ENCODE peak calls at places on chromosomes 6 and 20, in six cellular contexts. U is H9, I is fibroblast of mammary gland, B is AG09309, S is natural killer cell, P is MCF 10A. F is an unnamed sample.

GRCh38 chr6:25449774-25450173 is 170.6 kb downstream of the CARMIL1 start:
- DNase-seq in U (peak), I (no peak), B (no peak), S (no peak), P (no peak), F (no peak)

GRCh38 chr6:14858808-14859207 is 387.1 kb upstream of the JARID2 start:
- DNase-seq in U (no peak), I (no peak), B (no peak), S (no peak), P (no peak), F (no peak)

GRCh38 chr20:62603021-62603906 is 39.0 kb upstream of the SLCO4A1 start:
- DNase-seq in U (no peak), I (peak), B (no peak), S (peak), P (peak), F (peak)

GRCh38 chr6:12516070-12516469 is 200.5 kb upstream of the PHACTR1 start:
- DNase-seq in U (no peak), I (no peak), B (no peak), S (no peak), P (no peak), F (no peak)

GRCh38 chr6:76555090-76555489 is 482.6 kb upstream of the IMPG1 start:
- DNase-seq in U (peak), I (no peak), B (no peak), S (no peak), P (no peak), F (no peak)

GRCh38 chr6:167093922-167094432 is 28.9 kb upstream of the CCR6 start:
- DNase-seq in U (no peak), I (no peak), B (no peak), S (peak), P (no peak), F (peak)

GRCh38 chr6:113824411-113824810 is 32.7 kb upstream of the MARCKS start:
- DNase-seq in U (no peak), I (peak), B (no peak), S (no peak), P (peak), F (no peak)

GRCh38 chr6:34468378-34468892 is 2.6 kb downstream of the PACSIN1 start:
- DNase-seq in U (no peak), I (no peak), B (no peak), S (no peak), P (no peak), F (no peak)

GRCh38 chr20:61732511-61733210 is 333.0 kb downstream of the TAF4 start:
- DNase-seq in U (no peak), I (no peak), B (no peak), S (no peak), P (no peak), F (no peak)

GRCh38 chr20:48025661-48026060 is 240.4 kb upstream of the SULF2 start:
- DNase-seq in U (no peak), I (peak), B (no peak), S (no peak), P (peak), F (no peak)

GRCh38 chr20:46993465-46994095 is 98.9 kb downstream of the EYA2 start:
- DNase-seq in U (no peak), I (no peak), B (no peak), S (no peak), P (no peak), F (no peak)

GRCh38 chr20:38217791-38218565 is 42.6 kb downstream of the KIAA1755 start:
- DNase-seq in U (no peak), I (peak), B (peak), S (no peak), P (peak), F (no peak)

GRCh38 chr20:19110866-19111460 is 101.5 kb upstream of the SLC24A3 start:
- DNase-seq in U (no peak), I (no peak), B (no peak), S (no peak), P (no peak), F (no peak)

GRCh38 chr6:135488023-135488422 is 9.5 kb downstream of the AHI1 start:
- DNase-seq in U (no peak), I (peak), B (peak), S (no peak), P (peak), F (no peak)

GRCh38 chr20:38610521-38610920 is 8.9 kb downstream of the ARHGAP40 start:
- DNase-seq in U (no peak), I (no peak), B (no peak), S (no peak), P (no peak), F (no peak)

GRCh38 chr6:369559-370431 is 21.8 kb upstream of the IRF4 start:
- DNase-seq in U (no peak), I (no peak), B (no peak), S (no peak), P (no peak), F (no peak)
- TF ChIP-seq CTCF in U (no peak), I (no peak), B (no peak), S (no peak), P (no peak), F (no peak)

GRCh38 chr6:142868917-142869316 is 76.1 kb downstream of the HIVEP2 start:
- DNase-seq in U (no peak), I (no peak), B (no peak), S (no peak), P (no peak), F (no peak)
- TF ChIP-seq CTCF in U (peak), I (no peak), B (no peak), S (no peak), P (no peak), F (no peak)

GRCh38 chr6:11485261-11485660 is 52.3 kb upstream of the TMEM170B start:
- DNase-seq in U (no peak), I (no peak), B (no peak), S (no peak), P (no peak), F (no peak)

GRCh38 chr6:11486959-11487358 is 50.6 kb upstream of the TMEM170B start:
- DNase-seq in U (no peak), I (no peak), B (no peak), S (no peak), P (no peak), F (no peak)

GRCh38 chr6:11484441-11484840 is 53.1 kb upstream of the TMEM170B start:
- DNase-seq in U (no peak), I (no peak), B (no peak), S (no peak), P (no peak), F (no peak)

GRCh38 chr6:11486486-11486885 is 51.1 kb upstream of the TMEM170B start:
- DNase-seq in U (no peak), I (no peak), B (no peak), S (no peak), P (no peak), F (no peak)

GRCh38 chr6:11486051-11486450 is 51.5 kb upstream of the TMEM170B start:
- DNase-seq in U (no peak), I (no peak), B (no peak), S (no peak), P (no peak), F (no peak)
- TF ChIP-seq CTCF in U (no peak), I (no peak), B (no peak), S (no peak), P (no peak), F (no peak)

DNA sequence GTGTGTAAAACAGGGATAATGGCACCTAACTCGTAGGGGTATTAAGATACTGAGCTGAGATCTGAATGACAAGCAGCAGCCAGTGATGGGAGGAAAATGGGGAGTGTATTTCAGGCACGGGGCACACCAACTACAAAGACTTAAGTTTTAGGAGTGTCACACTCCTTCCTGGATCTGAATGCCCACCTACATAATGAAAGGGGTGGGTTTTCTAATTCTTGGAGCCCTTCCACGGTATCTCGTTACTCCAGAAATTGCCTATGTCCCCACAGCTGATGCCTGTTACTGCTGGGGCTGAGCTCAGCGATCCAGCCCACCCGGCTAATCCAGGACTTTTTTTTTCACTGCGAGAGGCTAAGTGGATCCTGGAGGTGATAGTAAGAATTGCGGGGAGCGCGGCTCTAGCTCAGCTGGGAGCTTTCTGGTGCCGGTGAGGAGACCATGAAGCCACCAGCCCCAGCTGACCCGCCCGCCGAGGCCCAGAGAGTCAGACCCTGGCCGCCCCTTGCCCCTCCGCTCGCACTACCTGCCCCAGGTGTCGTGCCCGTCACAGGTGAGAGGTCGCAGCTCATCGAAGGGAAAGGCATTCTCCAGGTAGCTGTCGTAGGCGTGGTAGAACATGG is 726 bp downstream of the EDEM2 start:
- DNase-seq in U (peak), I (peak), B (no peak), S (no peak), P (peak), F (peak)
- TF ChIP-seq CTCF in U (no peak), I (no peak), B (no peak), S (no peak), P (no peak), F (no peak)

GRCh38 chr20:41028359-41029149 is at the start of gene TOP1:
- DNase-seq in U (peak), I (peak), B (peak), S (peak), P (peak), F (peak)
- TF ChIP-seq CTCF in U (no peak), I (no peak), B (no peak), S (no peak), P (no peak), F (no peak)

GRCh38 chr6:37257634-37258404 is at the start of the genes TBC1D22B and TMEM217:
- DNase-seq in U (peak), I (peak), B (peak), S (peak), P (peak), F (peak)
- TF ChIP-seq CTCF in U (no peak), I (no peak), B (no peak), S (no peak), P (no peak), F (no peak)

DNA sequence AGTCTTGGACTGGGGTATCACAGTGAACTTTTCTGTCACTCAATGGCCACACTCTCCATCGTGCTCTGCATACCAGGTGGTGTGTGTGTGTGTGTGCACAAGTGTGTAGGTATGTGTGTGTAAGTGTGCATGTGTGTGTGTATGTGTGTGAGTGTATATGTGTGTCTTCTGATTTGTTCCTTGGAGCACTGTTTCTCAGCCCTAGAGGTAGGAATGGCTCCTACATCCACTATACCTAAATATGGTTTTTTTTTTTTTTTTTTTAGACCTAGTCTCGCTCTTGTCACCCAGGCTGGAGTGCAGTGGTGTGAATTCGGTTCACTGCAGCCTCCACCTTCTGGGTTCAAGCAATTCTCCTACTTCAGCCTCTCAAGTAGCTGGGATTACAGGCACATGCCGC is 236.6 kb downstream of the PHF3 start:
- DNase-seq in U (no peak), I (no peak), B (no peak), S (no peak), P (no peak), F (no peak)
- TF ChIP-seq CTCF in U (no peak), I (peak), B (no peak), S (no peak), P (no peak), F (no peak)